ENCODE peak calls at places on chromosomes 7 and 10, in seven cellular contexts. F is heart left ventricle, K is uterus, I is suprapubic skin, A is H1, W is HCT116, O is adrenal gland. C is an unnamed sample.

GRCh38 chr10:131041361-131041916 is 270.1 kb downstream of the TCERG1L start:
- DNase-seq in F (no peak), K (no peak), I (no peak), A (no peak), W (no peak), O (no peak), C (no peak)

GRCh38 chr7:44801890-44802289 is 5.4 kb downstream of the PPIA start:
- DNase-seq in F (no peak), K (no peak), I (no peak), A (no peak), W (no peak), O (no peak), C (no peak)

GRCh38 chr7:80699030-80699638 is 60.7 kb downstream of the CD36 start:
- DNase-seq in F (no peak), K (no peak), I (no peak), A (no peak), W (peak), O (no peak), C (no peak)

GRCh38 chr7:4951903-4952636 is 6.9 kb downstream of the MMD2 start:
- DNase-seq in F (no peak), K (no peak), I (no peak), A (no peak), W (no peak), O (no peak), C (no peak)

GRCh38 chr7:95592570-95592969 is 3.7 kb downstream of the PDK4 start:
- DNase-seq in F (no peak), K (no peak), I (no peak), A (no peak), W (no peak), O (no peak), C (no peak)

GRCh38 chr10:92074126-92074887 is 150.7 kb downstream of the BTAF1 start:
- DNase-seq in F (no peak), K (no peak), I (no peak), A (no peak), W (peak), O (no peak), C (no peak)

GRCh38 chr7:42831953-42832522 is 79.8 kb downstream of the C7orf25 start:
- DNase-seq in F (no peak), K (no peak), I (no peak), A (no peak), W (no peak), O (no peak), C (no peak)

GRCh38 chr7:130352335-130353074 is 7.9 kb downstream of the CPA5 start:
- DNase-seq in F (no peak), K (peak), I (no peak), A (no peak), W (no peak), O (no peak), C (no peak)

GRCh38 chr7:44973610-44974401 is 5.0 kb downstream of the MYO1G start:
- DNase-seq in F (peak), K (no peak), I (peak), A (no peak), W (no peak), O (peak), C (no peak)

GRCh38 chr10:96873756-96874467 is 41.8 kb downstream of the LCOR start:
- DNase-seq in F (no peak), K (no peak), I (no peak), A (no peak), W (no peak), O (no peak), C (no peak)

GRCh38 chr10:13219685-13220670 is 14.2 kb downstream of the UCMA start:
- DNase-seq in F (no peak), K (no peak), I (no peak), A (peak), W (peak), O (no peak), C (no peak)

GRCh38 chr10:44908071-44908709 is 2.9 kb upstream of the TMEM72 start:
- DNase-seq in F (no peak), K (no peak), I (no peak), A (no peak), W (no peak), O (no peak), C (no peak)

GRCh38 chr10:124237282-124237975 is 144.0 kb upstream of the CHST15 start:
- DNase-seq in F (no peak), K (no peak), I (no peak), A (no peak), W (no peak), O (no peak), C (no peak)

GRCh38 chr7:104960741-104961479 is 53.1 kb upstream of the KMT2E start:
- DNase-seq in F (no peak), K (no peak), I (no peak), A (no peak), W (no peak), O (no peak), C (no peak)

GRCh38 chr10:114615600-114616007 is 42.5 kb downstream of the ABLIM1 start:
- DNase-seq in F (no peak), K (no peak), I (no peak), A (no peak), W (no peak), O (no peak), C (no peak)

GRCh38 chr10:124903119-124903518 is 38.8 kb upstream of the ZRANB1 start:
- DNase-seq in F (no peak), K (no peak), I (peak), A (no peak), W (no peak), O (peak), C (no peak)

GRCh38 chr7:55130554-55131198 is 111.9 kb downstream of the EGFR start:
- DNase-seq in F (peak), K (peak), I (peak), A (no peak), W (no peak), O (peak), C (no peak)

GRCh38 chr7:77940647-77941046 is 142.1 kb downstream of the PHTF2 start:
- DNase-seq in F (no peak), K (no peak), I (no peak), A (no peak), W (peak), O (peak), C (peak)

GRCh38 chr7:142883571-142884284 is 1.8 kb downstream of the TRPV6 start:
- DNase-seq in F (no peak), K (no peak), I (no peak), A (no peak), W (no peak), O (no peak), C (no peak)

GRCh38 chr7:50226669-50227068 is 77.8 kb upstream of the IKZF1 start:
- DNase-seq in F (no peak), K (no peak), I (no peak), A (no peak), W (no peak), O (no peak), C (no peak)

GRCh38 chr10:33542747-33543505 is 208.5 kb upstream of the NRP1 start:
- DNase-seq in F (no peak), K (no peak), I (no peak), A (no peak), W (no peak), O (no peak), C (no peak)

GRCh38 chr10:108358912-108359311 is 1194.4 kb upstream of the SORCS1 start:
- DNase-seq in F (no peak), K (no peak), I (no peak), A (no peak), W (no peak), O (no peak), C (peak)

GRCh38 chr10:110010076-110011069 is 2.6 kb downstream of the ADD3 start:
- DNase-seq in F (no peak), K (no peak), I (no peak), A (no peak), W (no peak), O (no peak), C (no peak)

GRCh38 chr10:32367793-32368453 is 21.0 kb upstream of the EPC1 start:
- DNase-seq in F (peak), K (peak), I (peak), A (no peak), W (peak), O (peak), C (no peak)

GRCh38 chr7:33107136-33108066 is 1.8 kb downstream of the RP9 start:
- DNase-seq in F (no peak), K (peak), I (no peak), A (no peak), W (no peak), O (peak), C (no peak)

GRCh38 chr7:111438369-111439289 is 123.7 kb downstream of the IMMP2L start:
- DNase-seq in F (no peak), K (no peak), I (no peak), A (no peak), W (no peak), O (no peak), C (no peak)

GRCh38 chr10:21173964-21174669 is 277.0 kb upstream of the NEBL start:
- DNase-seq in F (peak), K (no peak), I (peak), A (no peak), W (peak), O (peak), C (peak)

GRCh38 chr7:10860516-10860915 is 113.2 kb upstream of the PHF14 start:
- DNase-seq in F (no peak), K (no peak), I (no peak), A (peak), W (no peak), O (no peak), C (no peak)

GRCh38 chr10:63720072-63720537 is 198.9 kb downstream of the REEP3 start:
- DNase-seq in F (no peak), K (peak), I (no peak), A (no peak), W (peak), O (no peak), C (no peak)

GRCh38 chr10:109207361-109207760 is 716.0 kb downstream of the XPNPEP1 start:
- DNase-seq in F (no peak), K (no peak), I (no peak), A (no peak), W (no peak), O (no peak), C (no peak)

GRCh38 chr10:79239275-79239779 is 107.9 kb upstream of the PPIF start:
- DNase-seq in F (peak), K (no peak), I (peak), A (no peak), W (no peak), O (peak), C (no peak)

GRCh38 chr7:4203786-4204185 is 478.3 kb upstream of the FOXK1 start:
- DNase-seq in F (no peak), K (no peak), I (no peak), A (no peak), W (no peak), O (no peak), C (no peak)

GRCh38 chr7:143901360-143901709 is 641 bp downstream of the TCAF1 start:
- DNase-seq in F (peak), K (peak), I (no peak), A (no peak), W (no peak), O (peak), C (no peak)

GRCh38 chr10:37976091-37976879 is at the start of gene ZNF25:
- DNase-seq in F (peak), K (peak), I (peak), A (peak), W (peak), O (peak), C (peak)
- TF ChIP-seq POLR2A in F (peak), K (peak), I (peak), A (no peak), W (peak), O (peak), C (peak)

DNA sequence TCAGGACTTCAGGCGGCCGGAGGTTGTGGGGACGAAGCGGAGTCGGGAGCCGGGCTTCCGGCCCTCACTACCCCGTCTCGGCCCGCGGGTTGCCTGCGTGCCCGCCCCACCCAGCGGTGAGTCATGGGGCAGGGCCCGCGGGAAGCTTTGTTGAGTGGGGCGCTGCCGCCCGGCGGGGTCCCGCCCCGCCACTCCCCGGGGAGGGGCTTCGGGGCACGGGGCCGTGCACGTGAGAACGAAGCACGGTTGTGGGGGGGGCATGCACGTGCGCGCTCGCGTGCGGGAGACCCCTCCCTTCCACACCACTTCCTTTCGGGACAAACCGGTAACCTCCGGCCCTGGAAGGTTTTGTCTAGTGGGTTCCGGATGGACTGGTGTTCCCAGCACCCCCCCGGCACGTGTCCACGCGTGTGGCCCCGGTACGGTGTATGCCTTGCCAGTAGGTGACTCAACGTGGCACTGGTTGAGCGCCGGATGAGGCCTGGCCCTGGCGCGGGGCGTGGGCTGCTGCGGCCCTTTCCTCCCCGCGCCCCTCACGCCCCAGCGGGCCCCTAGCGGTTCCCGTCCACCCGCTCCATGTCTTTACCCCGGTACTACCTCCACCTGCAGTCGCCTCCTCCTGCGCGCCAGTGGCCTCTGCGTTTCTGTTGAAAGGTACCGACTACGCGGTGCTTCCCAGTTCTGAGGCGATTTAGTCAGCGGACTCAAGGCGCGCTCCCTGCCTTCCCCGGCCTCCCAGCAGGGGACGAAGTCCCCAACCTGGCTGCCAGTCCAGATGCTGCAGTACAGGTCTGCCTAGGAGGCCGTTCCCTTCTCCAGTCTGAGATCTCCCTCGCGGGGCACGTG is 3.1 kb downstream of the ADIRF start:
- DNase-seq in F (peak), K (peak), I (peak), A (no peak), W (peak), O (peak), C (peak)
- TF ChIP-seq POLR2A in F (peak), K (peak), I (peak), A (no peak), W (peak), O (peak), C (peak)

DNA sequence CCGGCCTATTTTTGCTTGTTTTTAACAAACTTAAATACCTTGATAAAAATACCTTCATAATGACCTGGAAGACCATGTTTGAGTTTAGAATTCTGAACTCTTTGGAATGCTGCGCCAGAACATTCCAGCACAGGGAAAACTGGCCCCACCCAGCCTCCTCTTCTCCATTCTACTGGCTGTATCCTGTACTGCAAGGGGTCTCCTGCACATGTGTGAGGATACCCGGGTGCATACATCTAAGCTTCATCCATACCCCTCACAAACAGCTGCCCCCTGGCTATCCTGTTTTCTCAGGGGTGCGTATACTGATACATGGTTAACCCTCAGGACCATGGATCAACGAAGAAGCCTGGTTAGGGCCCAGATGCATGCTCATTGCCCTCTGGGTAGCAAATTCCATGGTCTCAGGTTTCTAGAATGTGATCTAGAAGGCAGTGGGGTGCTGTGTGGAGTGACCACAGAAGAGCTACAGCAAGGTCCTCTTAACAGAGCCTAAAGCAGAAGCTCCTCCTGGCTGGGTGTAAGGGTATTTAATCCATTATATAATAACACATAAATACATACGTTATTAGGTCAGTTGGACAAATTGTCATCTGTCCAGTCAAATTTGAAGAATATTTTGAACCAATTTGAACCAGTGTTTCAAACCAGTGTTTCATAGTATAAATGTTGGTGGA is 26.1 kb downstream of the HACD1 start:
- DNase-seq in F (no peak), K (no peak), I (no peak), A (no peak), W (no peak), O (no peak), C (no peak)
- TF ChIP-seq POLR2A in F (no peak), K (no peak), I (no peak), A (no peak), W (no peak), O (no peak), C (no peak)

GRCh38 chr10:119892188-119893065 is at the start of gene SEC23IP:
- DNase-seq in F (peak), K (peak), I (peak), A (peak), W (peak), O (peak), C (peak)
- TF ChIP-seq POLR2A in F (peak), K (peak), I (no peak), A (peak), W (peak), O (peak), C (peak)

DNA sequence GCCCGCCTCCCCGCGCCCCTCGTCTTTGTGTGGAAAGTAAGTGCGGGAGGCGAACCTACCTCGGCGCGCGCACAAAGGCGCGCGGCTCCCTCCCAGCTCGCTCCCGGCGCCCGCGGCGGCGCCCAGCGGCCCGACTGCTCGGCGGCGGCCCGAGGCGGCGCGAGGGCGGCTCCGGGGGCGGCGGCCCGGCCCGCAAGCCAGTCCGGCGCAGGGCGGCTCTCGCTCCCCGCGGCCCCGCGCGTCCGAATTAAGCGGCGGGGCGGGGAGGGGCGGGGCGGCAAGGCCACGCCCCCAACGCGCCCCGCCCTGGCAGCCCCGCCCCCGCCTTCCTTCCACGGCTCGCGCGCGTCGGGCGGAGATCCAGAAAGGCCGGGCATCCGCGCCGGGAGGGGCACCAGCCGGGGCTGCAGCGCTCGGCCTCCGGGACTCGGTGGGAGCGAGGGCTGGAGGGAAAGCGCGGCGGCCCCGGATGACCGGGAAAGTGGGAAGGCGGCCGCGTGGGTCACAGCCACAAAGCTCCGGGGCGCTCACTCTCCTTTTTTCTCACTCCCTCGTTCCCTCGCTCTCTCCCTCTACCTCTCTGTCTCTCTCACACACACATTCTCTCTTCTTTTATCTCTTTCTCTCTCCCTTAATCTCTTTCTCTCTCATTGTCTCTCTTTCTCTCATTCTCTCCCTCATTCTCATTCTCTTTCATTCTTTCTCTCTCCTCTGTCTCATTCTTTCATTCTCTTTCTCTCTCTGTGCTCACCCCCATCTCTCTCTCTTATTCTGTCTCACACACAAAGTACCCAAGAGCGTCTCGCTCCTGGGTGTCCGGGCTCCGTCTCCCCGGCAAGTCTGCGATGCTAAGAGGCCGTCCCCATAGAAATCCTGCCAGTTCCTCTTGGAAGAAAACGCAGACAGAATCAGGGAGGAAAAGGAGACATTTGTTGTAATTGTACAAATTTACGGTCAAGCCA is 170.2 kb downstream of the FAM107B start:
- DNase-seq in F (peak), K (peak), I (peak), A (no peak), W (peak), O (peak), C (peak)
- TF ChIP-seq POLR2A in F (peak), K (peak), I (no peak), A (peak), W (no peak), O (peak), C (peak)

GRCh38 chr7:94368371-94368791 is 26.3 kb upstream of the COL1A2 start:
- DNase-seq in F (no peak), K (peak), I (no peak), A (no peak), W (no peak), O (no peak), C (no peak)
- TF ChIP-seq POLR2A in F (no peak), K (no peak), I (no peak), A (no peak), W (no peak), O (no peak), C (no peak)

GRCh38 chr10:35421553-35422178 is 85.4 kb downstream of the CCNY start:
- DNase-seq in F (peak), K (peak), I (no peak), A (no peak), W (peak), O (peak), C (no peak)
- TF ChIP-seq POLR2A in F (no peak), K (no peak), I (no peak), A (no peak), W (no peak), O (no peak), C (no peak)

GRCh38 chr7:103343332-103343731 is 1.2 kb downstream of the DNAJC2 start:
- DNase-seq in F (no peak), K (no peak), I (no peak), A (no peak), W (no peak), O (no peak), C (no peak)

GRCh38 chr7:103341466-103341865 is 3.1 kb downstream of the DNAJC2 start:
- DNase-seq in F (no peak), K (no peak), I (no peak), A (no peak), W (no peak), O (no peak), C (no peak)

GRCh38 chr7:103347507-103348267 is at the start of gene PSMC2:
- DNase-seq in F (peak), K (peak), I (peak), A (peak), W (peak), O (peak), C (peak)

GRCh38 chr7:103343758-103344452 is 662 bp downstream of the DNAJC2 start:
- DNase-seq in F (peak), K (no peak), I (peak), A (no peak), W (no peak), O (peak), C (peak)

GRCh38 chr7:103344453-103345149 is at the start of gene DNAJC2:
- DNase-seq in F (peak), K (peak), I (peak), A (peak), W (peak), O (peak), C (peak)
- TF ChIP-seq POLR2A in F (peak), K (peak), I (no peak), A (peak), W (peak), O (peak), C (peak)

GRCh38 chr7:157239571-157240270 is 97.1 kb upstream of the DNAJB6 start:
- DNase-seq in F (no peak), K (no peak), I (no peak), A (no peak), W (no peak), O (no peak), C (no peak)
- TF ChIP-seq POLR2A in F (no peak), K (no peak), I (no peak), A (no peak), W (no peak), O (no peak), C (no peak)

GRCh38 chr10:42646692-42647640 is 8.6 kb upstream of the ZNF33B start:
- DNase-seq in F (no peak), K (no peak), I (no peak), A (no peak), W (no peak), O (no peak), C (no peak)

GRCh38 chr10:42648512-42648911 is 10.1 kb upstream of the ZNF33B start:
- DNase-seq in F (no peak), K (no peak), I (no peak), A (no peak), W (no peak), O (no peak), C (no peak)

GRCh38 chr10:42646214-42646613 is 7.8 kb upstream of the ZNF33B start:
- DNase-seq in F (no peak), K (no peak), I (no peak), A (no peak), W (no peak), O (no peak), C (no peak)

GRCh38 chr10:42640610-42641229 is 2.4 kb upstream of the ZNF33B start:
- DNase-seq in F (no peak), K (no peak), I (no peak), A (no peak), W (peak), O (no peak), C (no peak)

GRCh38 chr10:42645103-42645502 is 6.7 kb upstream of the ZNF33B start:
- DNase-seq in F (no peak), K (no peak), I (no peak), A (no peak), W (no peak), O (no peak), C (no peak)
- TF ChIP-seq POLR2A in F (no peak), K (no peak), I (no peak), A (no peak), W (no peak), O (no peak), C (no peak)

C was measured in GM12891.